ENCODE peak calls at places on chromosomes 1 and 21, in four cellular contexts. E is SK-N-SH, I is epithelial cell of esophagus, C is adrenal gland. N is an unnamed sample.

GRCh38 chr1:200184196-200184595 is 156.7 kb downstream of the NR5A2 start:
- DNase-seq in E (no peak), I (peak), C (peak), N (peak)

GRCh38 chr1:10170362-10170665 is 40.1 kb upstream of the KIF1B start:
- DNase-seq in E (no peak), I (peak), C (no peak), N (no peak)

GRCh38 chr1:59520759-59521442 is 224.0 kb downstream of the FGGY start:
- DNase-seq in E (no peak), I (no peak), C (peak), N (no peak)

GRCh38 chr1:112689842-112690237 is 15.4 kb downstream of the MOV10 start:
- DNase-seq in E (peak), I (no peak), C (no peak), N (no peak)

GRCh38 chr1:33122483-33123170 is 41.7 kb downstream of the AZIN2 start:
- DNase-seq in E (no peak), I (no peak), C (no peak), N (no peak)

GRCh38 chr1:33039840-33040239 is 3.2 kb upstream of the AK2 start:
- DNase-seq in E (no peak), I (no peak), C (no peak), N (no peak)

GRCh38 chr1:17540255-17541001 is 930 bp downstream of the ARHGEF10L start:
- DNase-seq in E (peak), I (no peak), C (no peak), N (no peak)

GRCh38 chr1:210372491-210372890 is 43.8 kb downstream of the HHAT start:
- DNase-seq in E (no peak), I (no peak), C (no peak), N (no peak)

GRCh38 chr1:29180497-29181412 is 945 bp downstream of the SRSF4 start:
- DNase-seq in E (no peak), I (peak), C (no peak), N (no peak)

GRCh38 chr1:114180742-114181141 is 27.1 kb upstream of the SYT6 start:
- DNase-seq in E (no peak), I (no peak), C (no peak), N (no peak)

GRCh38 chr1:31364561-31365255 is 8.2 kb downstream of the FABP3 start:
- DNase-seq in E (no peak), I (no peak), C (no peak), N (no peak)

GRCh38 chr1:196698993-196699392 is 47.1 kb downstream of the CFH start:
- DNase-seq in E (no peak), I (no peak), C (no peak), N (no peak)

GRCh38 chr1:58812468-58812867 is 28.6 kb upstream of the JUN start:
- DNase-seq in E (no peak), I (peak), C (no peak), N (no peak)

GRCh38 chr1:86823821-86824500 is 90.0 kb downstream of the SELENOF start:
- DNase-seq in E (no peak), I (no peak), C (no peak), N (no peak)

GRCh38 chr21:31136891-31137290 is 98.6 kb upstream of the KRTAP19-8 start:
- DNase-seq in E (peak), I (no peak), C (peak), N (no peak)

GRCh38 chr1:23816361-23816760 is 8.9 kb downstream of the HMGCL start:
- DNase-seq in E (no peak), I (no peak), C (no peak), N (no peak)

GRCh38 chr21:46000731-46001641 is 19.4 kb downstream of the COL6A1 start:
- DNase-seq in E (no peak), I (no peak), C (peak), N (no peak)

GRCh38 chr1:200659269-200659668 is 10.4 kb downstream of the DDX59 start:
- DNase-seq in E (no peak), I (peak), C (no peak), N (no peak)

GRCh38 chr1:152398812-152399698 is 15.0 kb downstream of the CRNN start:
- DNase-seq in E (no peak), I (peak), C (no peak), N (peak)

GRCh38 chr21:41437754-41438153 is 11.7 kb downstream of the MX1 start:
- DNase-seq in E (no peak), I (no peak), C (no peak), N (no peak)

GRCh38 chr1:27772071-27772470 is 948 bp upstream of the STX12 start:
- DNase-seq in E (no peak), I (no peak), C (no peak), N (no peak)

GRCh38 chr1:201059871-201060555 is 36.5 kb upstream of the KIF21B start:
- DNase-seq in E (no peak), I (no peak), C (no peak), N (no peak)

GRCh38 chr1:223007250-223007649 is 135.8 kb downstream of the TLR5 start:
- DNase-seq in E (no peak), I (no peak), C (no peak), N (no peak)

DNA sequence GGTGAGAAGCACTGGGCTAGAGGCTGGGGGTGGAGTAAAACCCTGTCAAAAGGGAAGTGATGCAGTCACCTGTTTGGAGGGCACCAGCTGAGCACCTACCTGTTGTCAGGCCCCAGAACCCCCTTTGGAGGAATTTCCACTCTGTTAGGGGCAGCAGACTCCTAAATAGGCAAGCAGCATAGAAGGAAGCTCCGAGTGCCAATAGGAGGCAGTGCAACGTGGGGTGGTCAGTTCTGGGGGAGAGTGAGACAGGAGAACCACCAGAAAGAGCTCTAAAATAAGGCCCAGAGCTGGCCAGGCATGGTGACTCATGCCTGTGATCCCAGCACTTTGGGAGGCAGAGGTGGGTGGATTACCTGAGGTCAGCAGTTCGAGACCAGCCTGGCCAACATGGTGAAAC is 203.7 kb upstream of the ZC3H12A start:
- DNase-seq in E (no peak), I (no peak), C (no peak), N (no peak)
- TF ChIP-seq CTCF in E (no peak), I (no peak), C (no peak), N (no peak)

GRCh38 chr1:207922554-207922953 is 11.6 kb upstream of the CD34 start:
- DNase-seq in E (no peak), I (no peak), C (peak), N (no peak)

GRCh38 chr1:207923121-207923520 is 12.2 kb upstream of the CD34 start:
- DNase-seq in E (no peak), I (no peak), C (no peak), N (no peak)

GRCh38 chr1:207923561-207923960 is 12.6 kb upstream of the CD34 start:
- DNase-seq in E (no peak), I (no peak), C (peak), N (no peak)

GRCh38 chr1:207925210-207925609 is 14.3 kb upstream of the CD34 start:
- DNase-seq in E (no peak), I (peak), C (no peak), N (peak)

GRCh38 chr1:207926984-207927383 is 16.1 kb upstream of the CD34 start:
- DNase-seq in E (no peak), I (no peak), C (no peak), N (no peak)
- TF ChIP-seq CTCF in E (no peak), I (no peak), C (no peak), N (no peak)

DNA sequence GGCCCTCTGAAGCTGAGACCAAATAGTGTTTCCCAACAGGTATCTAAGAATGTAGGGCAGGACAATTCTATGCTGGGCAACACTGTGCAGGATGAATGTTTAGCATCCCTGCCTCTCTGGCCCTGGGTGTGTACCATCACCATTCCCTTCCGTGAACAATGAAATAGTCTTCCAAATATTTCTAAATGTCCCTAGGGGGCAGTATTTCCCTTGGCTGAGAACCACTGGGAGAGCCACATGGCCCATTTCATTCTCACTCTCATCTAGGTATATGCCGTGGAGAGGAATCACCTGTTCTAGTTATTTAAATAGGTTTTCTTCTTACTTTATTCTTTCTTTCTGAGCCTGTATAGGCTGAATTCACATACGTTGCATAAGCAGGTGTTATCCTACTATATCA is 395.0 kb downstream of the PRDM2 start:
- DNase-seq in E (peak), I (peak), C (no peak), N (no peak)
- TF ChIP-seq CTCF in E (no peak), I (peak), C (peak), N (no peak)

DNA sequence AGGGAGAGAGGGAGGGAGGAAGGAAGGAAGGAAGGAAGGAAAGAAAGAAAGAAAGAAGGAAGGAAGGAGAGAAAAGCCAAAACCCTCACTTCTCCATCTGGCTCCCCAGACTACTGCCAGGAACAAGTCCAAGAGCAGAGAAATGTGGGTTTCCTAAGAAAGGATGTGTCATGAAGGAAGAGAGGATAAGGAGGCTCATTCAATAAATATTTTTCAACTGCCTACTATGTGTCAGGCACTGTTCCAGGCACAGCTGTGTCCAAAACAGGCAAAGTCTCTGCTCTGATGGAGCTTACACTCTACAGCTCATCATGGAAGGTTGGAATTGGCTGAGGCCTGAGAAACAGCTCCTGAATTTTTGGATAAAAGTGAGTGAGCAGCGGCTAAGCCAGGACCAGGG is 42.6 kb upstream of the ATP2B4 start:
- DNase-seq in E (no peak), I (no peak), C (no peak), N (no peak)
- TF ChIP-seq CTCF in E (no peak), I (no peak), C (no peak), N (no peak)

GRCh38 chr1:149940427-149940826 is 3.7 kb upstream of the MTMR11 start:
- DNase-seq in E (no peak), I (no peak), C (no peak), N (no peak)
- TF ChIP-seq CTCF in E (no peak), I (no peak), C (no peak), N (no peak)

GRCh38 chr1:119544165-119544762 is 37.3 kb downstream of the HSD3B1 start:
- DNase-seq in E (peak), I (peak), C (peak), N (peak)
- TF ChIP-seq CTCF in E (peak), I (peak), C (peak), N (no peak)